ENCODE peak calls at places on chromosomes 4 and X, in ten cellular contexts. One of them, this sample, is unnamed.
A peak's percentile ranks its signal among the peaks of the same experiment; 100 is the strongest.

GRCh38 chrX:68196939-68197791 is 236.1 kb downstream of the OPHN1 start:
- DNase-seq in WERI-Rb-1: peak; percentile 45
- DNase-seq in H4: peak; percentile 42
- DNase-seq in keratinocyte: peak; percentile 11
- DNase-seq in stimulated activated CD4-positive, alpha-beta T cell treated with anti-CD3 and anti-CD28 coated beads, TNF-alpha, amount 100 ng/mL, for 24 hours: no peak
- DNase-seq in anterior cingulate cortex: peak; percentile 44
- DNase-seq in central memory CD4-positive, alpha-beta T cell: peak; percentile 24
- DNase-seq in posterior vena cava: no peak
- DNase-seq in Calu3: peak; percentile 56
- DNase-seq in activated T-cell treated with anti-CD3 and anti-CD28 coated beads for 48 hours: no peak
- DNase-seq in this sample: peak; percentile 4

GRCh38 chr4:173288296-173288695 is 45.9 kb downstream of the HMGB2 start:
- DNase-seq in stimulated activated CD4-positive, alpha-beta T cell treated with anti-CD3 and anti-CD28 coated beads, TNF-alpha, amount 100 ng/mL, for 24 hours: peak; percentile 57
- DNase-seq in keratinocyte: no peak
- DNase-seq in activated T-cell treated with anti-CD3 and anti-CD28 coated beads for 48 hours: peak; percentile 58
- DNase-seq in Calu3: peak; percentile 66
- DNase-seq in posterior vena cava: no peak
- DNase-seq in anterior cingulate cortex: no peak
- DNase-seq in central memory CD4-positive, alpha-beta T cell: peak; percentile 48
- DNase-seq in WERI-Rb-1: peak; percentile 80
- DNase-seq in H4: no peak
- DNase-seq in this sample: no peak

GRCh38 chrX:40147399-40148188 is 49.8 kb upstream of the BCOR start:
- DNase-seq in posterior vena cava: no peak
- DNase-seq in WERI-Rb-1: no peak
- DNase-seq in stimulated activated CD4-positive, alpha-beta T cell treated with anti-CD3 and anti-CD28 coated beads, TNF-alpha, amount 100 ng/mL, for 24 hours: no peak
- DNase-seq in activated T-cell treated with anti-CD3 and anti-CD28 coated beads for 48 hours: no peak
- DNase-seq in Calu3: no peak
- DNase-seq in keratinocyte: no peak
- DNase-seq in central memory CD4-positive, alpha-beta T cell: no peak
- DNase-seq in H4: no peak
- DNase-seq in anterior cingulate cortex: no peak
- DNase-seq in this sample: no peak

GRCh38 chr4:108683479-108683878 is 33.1 kb downstream of the OSTC start:
- DNase-seq in posterior vena cava: no peak
- DNase-seq in activated T-cell treated with anti-CD3 and anti-CD28 coated beads for 48 hours: no peak
- DNase-seq in anterior cingulate cortex: no peak
- DNase-seq in stimulated activated CD4-positive, alpha-beta T cell treated with anti-CD3 and anti-CD28 coated beads, TNF-alpha, amount 100 ng/mL, for 24 hours: no peak
- DNase-seq in keratinocyte: no peak
- DNase-seq in WERI-Rb-1: no peak
- DNase-seq in Calu3: no peak
- DNase-seq in H4: peak; percentile 44
- DNase-seq in central memory CD4-positive, alpha-beta T cell: no peak
- DNase-seq in this sample: no peak

GRCh38 chr4:158811704-158812103 is 42.9 kb downstream of the FNIP2 start:
- DNase-seq in activated T-cell treated with anti-CD3 and anti-CD28 coated beads for 48 hours: no peak
- DNase-seq in posterior vena cava: no peak
- DNase-seq in keratinocyte: no peak
- DNase-seq in WERI-Rb-1: no peak
- DNase-seq in central memory CD4-positive, alpha-beta T cell: no peak
- DNase-seq in anterior cingulate cortex: no peak
- DNase-seq in H4: no peak
- DNase-seq in Calu3: no peak
- DNase-seq in stimulated activated CD4-positive, alpha-beta T cell treated with anti-CD3 and anti-CD28 coated beads, TNF-alpha, amount 100 ng/mL, for 24 hours: no peak
- DNase-seq in this sample: no peak

GRCh38 chr4:184953971-184954370 is 64.3 kb upstream of the HELT start:
- DNase-seq in WERI-Rb-1: no peak
- DNase-seq in H4: no peak
- DNase-seq in keratinocyte: peak; percentile 11
- DNase-seq in central memory CD4-positive, alpha-beta T cell: no peak
- DNase-seq in activated T-cell treated with anti-CD3 and anti-CD28 coated beads for 48 hours: no peak
- DNase-seq in stimulated activated CD4-positive, alpha-beta T cell treated with anti-CD3 and anti-CD28 coated beads, TNF-alpha, amount 100 ng/mL, for 24 hours: no peak
- DNase-seq in posterior vena cava: no peak
- DNase-seq in Calu3: no peak
- DNase-seq in anterior cingulate cortex: no peak
- DNase-seq in this sample: no peak

GRCh38 chrX:13688384-13688771 is 550 bp upstream of the RAB9A start:
- DNase-seq in activated T-cell treated with anti-CD3 and anti-CD28 coated beads for 48 hours: no peak
- DNase-seq in anterior cingulate cortex: no peak
- DNase-seq in stimulated activated CD4-positive, alpha-beta T cell treated with anti-CD3 and anti-CD28 coated beads, TNF-alpha, amount 100 ng/mL, for 24 hours: no peak
- DNase-seq in WERI-Rb-1: no peak
- DNase-seq in central memory CD4-positive, alpha-beta T cell: no peak
- DNase-seq in Calu3: no peak
- DNase-seq in keratinocyte: no peak
- DNase-seq in H4: no peak
- DNase-seq in posterior vena cava: no peak
- DNase-seq in this sample: no peak

GRCh38 chr4:155629831-155630425 is 36.7 kb upstream of the GUCY1A1 start:
- DNase-seq in posterior vena cava: no peak
- DNase-seq in H4: peak; percentile 81
- DNase-seq in WERI-Rb-1: no peak
- DNase-seq in activated T-cell treated with anti-CD3 and anti-CD28 coated beads for 48 hours: no peak
- DNase-seq in central memory CD4-positive, alpha-beta T cell: no peak
- DNase-seq in keratinocyte: no peak
- DNase-seq in Calu3: no peak
- DNase-seq in stimulated activated CD4-positive, alpha-beta T cell treated with anti-CD3 and anti-CD28 coated beads, TNF-alpha, amount 100 ng/mL, for 24 hours: no peak
- DNase-seq in anterior cingulate cortex: no peak
- DNase-seq in this sample: no peak

GRCh38 chr4:121118344-121118743 is 45.8 kb downstream of the TNIP3 start:
- DNase-seq in activated T-cell treated with anti-CD3 and anti-CD28 coated beads for 48 hours: no peak
- DNase-seq in H4: no peak
- DNase-seq in keratinocyte: no peak
- DNase-seq in anterior cingulate cortex: no peak
- DNase-seq in stimulated activated CD4-positive, alpha-beta T cell treated with anti-CD3 and anti-CD28 coated beads, TNF-alpha, amount 100 ng/mL, for 24 hours: no peak
- DNase-seq in WERI-Rb-1: no peak
- DNase-seq in posterior vena cava: no peak
- DNase-seq in central memory CD4-positive, alpha-beta T cell: no peak
- DNase-seq in Calu3: no peak
- DNase-seq in this sample: no peak

GRCh38 chr4:186037692-186038658 is 31.0 kb upstream of the TLR3 start:
- DNase-seq in stimulated activated CD4-positive, alpha-beta T cell treated with anti-CD3 and anti-CD28 coated beads, TNF-alpha, amount 100 ng/mL, for 24 hours: no peak
- DNase-seq in H4: peak; percentile 65
- DNase-seq in keratinocyte: peak; percentile 66
- DNase-seq in posterior vena cava: no peak
- DNase-seq in Calu3: peak; percentile 39
- DNase-seq in central memory CD4-positive, alpha-beta T cell: peak; percentile 22
- DNase-seq in activated T-cell treated with anti-CD3 and anti-CD28 coated beads for 48 hours: no peak
- DNase-seq in anterior cingulate cortex: peak; percentile 49
- DNase-seq in WERI-Rb-1: peak; percentile 36
- DNase-seq in this sample: peak; percentile 25

GRCh38 chr4:17081157-17081556 is 182.7 kb upstream of the LDB2 start:
- DNase-seq in central memory CD4-positive, alpha-beta T cell: no peak
- DNase-seq in posterior vena cava: no peak
- DNase-seq in keratinocyte: no peak
- DNase-seq in stimulated activated CD4-positive, alpha-beta T cell treated with anti-CD3 and anti-CD28 coated beads, TNF-alpha, amount 100 ng/mL, for 24 hours: no peak
- DNase-seq in H4: no peak
- DNase-seq in Calu3: no peak
- DNase-seq in WERI-Rb-1: no peak
- DNase-seq in activated T-cell treated with anti-CD3 and anti-CD28 coated beads for 48 hours: no peak
- DNase-seq in anterior cingulate cortex: no peak
- DNase-seq in this sample: no peak

GRCh38 chr4:75514949-75515612 is 808 bp downstream of the THAP6 start:
- DNase-seq in WERI-Rb-1: peak; percentile 8
- DNase-seq in stimulated activated CD4-positive, alpha-beta T cell treated with anti-CD3 and anti-CD28 coated beads, TNF-alpha, amount 100 ng/mL, for 24 hours: peak; percentile 1
- DNase-seq in activated T-cell treated with anti-CD3 and anti-CD28 coated beads for 48 hours: no peak
- DNase-seq in Calu3: peak; percentile 4
- DNase-seq in anterior cingulate cortex: no peak
- DNase-seq in H4: no peak
- DNase-seq in keratinocyte: no peak
- DNase-seq in central memory CD4-positive, alpha-beta T cell: peak; percentile 28
- DNase-seq in posterior vena cava: no peak
- DNase-seq in this sample: no peak

GRCh38 chr4:117610706-117611308 is 423.5 kb upstream of the NDST3 start:
- DNase-seq in activated T-cell treated with anti-CD3 and anti-CD28 coated beads for 48 hours: no peak
- DNase-seq in keratinocyte: no peak
- DNase-seq in central memory CD4-positive, alpha-beta T cell: no peak
- DNase-seq in posterior vena cava: no peak
- DNase-seq in stimulated activated CD4-positive, alpha-beta T cell treated with anti-CD3 and anti-CD28 coated beads, TNF-alpha, amount 100 ng/mL, for 24 hours: no peak
- DNase-seq in WERI-Rb-1: no peak
- DNase-seq in anterior cingulate cortex: no peak
- DNase-seq in H4: no peak
- DNase-seq in Calu3: no peak
- DNase-seq in this sample: no peak